ENCODE peak calls at places on chromosomes 6 and 20, in seven cellular contexts. E, F, W, R, H, T and O are unnamed samples.

GRCh38 chr6:139638179-139638872 is 263.9 kb upstream of the CITED2 start:
- DNase-seq in E (no peak), F (no peak), W (no peak), R (no peak), H (no peak), T (no peak), O (no peak)

GRCh38 chr20:15596220-15596875 is 976.9 kb downstream of the KIF16B start:
- DNase-seq in E (no peak), F (no peak), W (no peak), R (no peak), H (no peak), T (no peak), O (no peak)

GRCh38 chr6:42227173-42227850 is 9.7 kb upstream of the MRPS10 start:
- DNase-seq in E (no peak), F (no peak), W (no peak), R (no peak), H (no peak), T (no peak), O (no peak)

GRCh38 chr6:32967151-32968091 is 973 bp upstream of the BRD2 start:
- DNase-seq in E (no peak), F (peak; percentile 65), W (no peak), R (peak; percentile 57), H (no peak), T (peak; percentile 68), O (peak; percentile 38)

GRCh38 chr6:14031516-14031915 is 86.1 kb upstream of the CD83 start:
- DNase-seq in E (no peak), F (no peak), W (no peak), R (peak; percentile 11), H (no peak), T (no peak), O (no peak)

GRCh38 chr6:133040025-133040838 is 200.9 kb upstream of the EYA4 start:
- DNase-seq in E (no peak), F (no peak), W (no peak), R (peak; percentile 59), H (no peak), T (peak; percentile 53), O (no peak)

GRCh38 chr6:54910326-54910952 is 63.9 kb downstream of the FAM83B start:
- DNase-seq in E (peak; percentile 41), F (no peak), W (no peak), R (peak; percentile 15), H (no peak), T (no peak), O (no peak)

GRCh38 chr6:82045965-82046756 is 201.4 kb downstream of the IBTK start:
- DNase-seq in E (no peak), F (no peak), W (no peak), R (peak; percentile 54), H (no peak), T (no peak), O (no peak)

GRCh38 chr6:131159578-131159977 is 24.3 kb downstream of the AKAP7 start:
- DNase-seq in E (no peak), F (no peak), W (no peak), R (peak; percentile 35), H (no peak), T (no peak), O (no peak)

GRCh38 chr20:25256226-25256859 is 8.5 kb downstream of the PYGB start:
- DNase-seq in E (no peak), F (peak; percentile 16), W (no peak), R (peak; percentile 54), H (no peak), T (no peak), O (no peak)

GRCh38 chr20:58486207-58486606 is 29.0 kb downstream of the APCDD1L start:
- DNase-seq in E (no peak), F (no peak), W (no peak), R (no peak), H (no peak), T (no peak), O (no peak)

GRCh38 chr6:130183271-130184222 is 39.2 kb downstream of the SAMD3 start:
- DNase-seq in E (no peak), F (no peak), W (no peak), R (no peak), H (no peak), T (no peak), O (peak; percentile 13)

GRCh38 chr6:15538766-15539165 is 124.1 kb downstream of the DTNBP1 start:
- DNase-seq in E (no peak), F (no peak), W (no peak), R (no peak), H (no peak), T (no peak), O (no peak)

GRCh38 chr6:131669891-131670290 is 31.3 kb downstream of the OR2A4 start:
- DNase-seq in E (no peak), F (no peak), W (no peak), R (peak; percentile 18), H (no peak), T (peak; percentile 90), O (no peak)

GRCh38 chr20:14700641-14700965 is 363.2 kb upstream of the FLRT3 start:
- DNase-seq in E (no peak), F (no peak), W (no peak), R (no peak), H (no peak), T (no peak), O (no peak)

GRCh38 chr20:57802877-57803717 is 93.3 kb upstream of the PMEPA1 start:
- DNase-seq in E (peak; percentile 35), F (no peak), W (no peak), R (no peak), H (no peak), T (no peak), O (no peak)

GRCh38 chr6:123619156-123619555 is 17.6 kb downstream of the TRDN start:
- DNase-seq in E (no peak), F (no peak), W (no peak), R (no peak), H (no peak), T (no peak), O (no peak)
- H3K4me1 ChIP-seq in E (no peaks in the 10 kb centered on the region), F (no peaks in the 10 kb centered on the region), W (no peaks in the 10 kb centered on the region), R (peaks cover 21% of the 10 kb centered on the region), H (no peaks in the 10 kb centered on the region), T (no peaks in the 10 kb centered on the region), O (no peaks in the 10 kb centered on the region)

DNA sequence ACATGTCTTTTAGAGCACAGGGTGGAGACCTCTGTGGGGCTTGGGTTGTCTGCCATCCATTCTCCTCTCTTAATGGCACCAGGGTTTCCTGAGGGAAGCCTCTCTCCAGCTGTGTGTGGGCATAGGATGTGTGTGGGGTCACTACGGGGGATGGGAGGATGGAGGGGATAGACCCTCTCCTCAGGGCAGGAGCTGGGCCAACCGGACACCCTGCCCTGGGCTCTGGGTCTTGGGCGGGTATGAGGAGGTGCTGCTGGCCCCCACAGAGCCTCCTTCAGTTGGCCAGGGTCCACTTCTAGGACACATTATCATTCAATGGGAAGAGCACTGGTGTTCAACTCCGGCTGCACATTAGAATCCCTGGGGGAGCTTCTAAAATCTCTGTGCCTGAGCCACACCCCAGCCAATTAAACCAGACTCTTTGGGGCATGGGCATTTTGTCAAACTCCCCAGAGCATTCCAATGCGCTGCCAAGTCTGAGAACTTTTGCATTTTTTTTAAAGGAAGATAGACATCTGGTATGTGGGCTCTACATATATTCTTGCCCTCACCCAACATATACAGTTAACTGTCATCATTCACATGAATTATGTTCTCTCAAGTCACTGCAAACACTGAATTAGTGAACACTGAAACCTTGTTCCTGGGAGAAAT is 38.5 kb downstream of the TRAM2 start:
- DNase-seq in E (no peak), F (no peak), W (no peak), R (no peak), H (no peak), T (no peak), O (no peak)
- H3K4me1 ChIP-seq in E (no peaks in the 10 kb centered on the region), F (peaks cover 19% of the 10 kb centered on the region), W (peaks cover 14% of the 10 kb centered on the region), R (no peaks in the 10 kb centered on the region), H (peaks cover 67% of the 10 kb centered on the region), T (peaks cover 86% of the 10 kb centered on the region), O (peaks cover 33% of the 10 kb centered on the region)

GRCh38 chr6:107624541-107624940 is 134.6 kb downstream of the SOBP start:
- DNase-seq in E (no peak), F (no peak), W (no peak), R (no peak), H (no peak), T (peak; percentile 20), O (no peak)

GRCh38 chr6:107620736-107621135 is 130.8 kb downstream of the SOBP start:
- DNase-seq in E (no peak), F (no peak), W (no peak), R (peak; percentile 27), H (no peak), T (peak; percentile 64), O (no peak)

GRCh38 chr6:107624050-107624449 is 134.1 kb downstream of the SOBP start:
- DNase-seq in E (no peak), F (no peak), W (no peak), R (no peak), H (no peak), T (no peak), O (no peak)

GRCh38 chr6:107621216-107621940 is 131.5 kb downstream of the SOBP start:
- DNase-seq in E (no peak), F (no peak), W (no peak), R (no peak), H (no peak), T (no peak), O (no peak)

DNA sequence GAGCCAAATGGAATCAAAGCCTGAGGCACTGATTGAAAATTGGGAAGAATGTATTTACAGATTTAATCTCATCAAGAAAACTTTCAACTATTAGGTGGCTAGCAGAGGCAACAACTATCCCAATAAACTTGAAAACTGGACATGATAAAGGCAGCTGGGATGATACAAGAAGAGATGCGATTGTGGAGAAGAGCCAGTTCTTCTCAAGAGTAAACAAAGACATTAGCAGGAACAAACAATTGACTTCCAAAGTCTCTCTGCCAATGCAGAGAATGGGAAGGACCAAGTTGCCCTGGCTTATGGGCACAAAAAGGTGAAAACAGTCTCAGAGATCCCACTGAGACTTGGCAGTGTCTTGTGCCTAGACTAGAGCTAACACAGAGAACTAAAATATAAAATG is 132.4 kb downstream of the SOBP start:
- DNase-seq in E (no peak), F (no peak), W (no peak), R (no peak), H (no peak), T (no peak), O (no peak)
- H3K4me1 ChIP-seq in E (no peaks in the 10 kb centered on the region), F (peaks cover 28% of the 10 kb centered on the region), W (no peaks in the 10 kb centered on the region), R (peaks cover 12% of the 10 kb centered on the region), H (no peaks in the 10 kb centered on the region), T (peaks cover 20% of the 10 kb centered on the region), O (peaks cover 18% of the 10 kb centered on the region)

DNA sequence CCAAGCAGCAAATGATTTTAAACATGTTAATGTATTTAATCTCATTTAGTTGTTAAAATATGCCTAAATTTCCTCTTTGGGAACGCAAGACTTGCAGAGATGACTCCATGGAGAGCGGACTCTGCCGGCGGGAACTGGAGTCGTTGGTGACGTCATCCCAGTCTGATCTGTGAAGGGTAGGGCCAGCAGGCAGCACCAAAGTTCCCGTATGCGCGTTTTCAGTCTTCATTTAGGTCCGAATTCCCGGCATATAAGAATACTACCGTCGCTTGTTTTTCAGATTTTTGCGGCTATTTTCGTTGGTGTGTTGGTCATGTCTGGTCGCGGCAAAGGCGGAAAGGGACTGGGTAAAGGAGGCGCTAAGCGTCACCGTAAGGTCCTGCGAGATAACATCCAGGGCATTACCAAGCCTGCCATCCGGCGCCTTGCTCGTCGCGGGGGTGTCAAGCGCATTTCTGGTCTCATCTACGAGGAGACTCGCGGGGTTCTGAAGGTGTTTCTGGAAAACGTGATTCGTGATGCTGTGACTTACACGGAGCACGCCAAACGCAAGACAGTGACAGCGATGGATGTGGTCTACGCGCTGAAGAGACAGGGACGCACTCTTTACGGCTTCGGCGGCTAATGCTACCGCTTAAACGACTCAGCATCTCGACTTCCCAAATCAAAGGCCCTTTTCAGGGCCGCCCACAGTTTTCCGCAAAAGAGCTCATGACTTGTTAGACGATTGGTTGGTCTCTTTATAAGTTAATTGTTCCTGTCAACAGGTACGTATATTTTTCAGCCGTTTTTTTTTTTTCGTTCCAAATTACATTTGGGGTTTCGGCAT is 117.3 kb downstream of the HFE start:
- DNase-seq in E (peak; percentile 99), F (peak; percentile 97), W (peak; percentile 91), R (peak; percentile 99), H (peak; percentile 93), T (peak; percentile 99), O (peak; percentile 75)
- H3K4me1 ChIP-seq in E (no peaks in the 10 kb centered on the region), F (peaks cover 2% of the 10 kb centered on the region), W (peaks cover 6% of the 10 kb centered on the region), R (peaks cover 6% of the 10 kb centered on the region), H (peaks cover 6% of the 10 kb centered on the region), T (peaks cover 28% of the 10 kb centered on the region), O (peaks cover 31% of the 10 kb centered on the region)